ENCODE peak calls at places on chromosome 18, in seven cellular contexts. One of them, this sample, is unnamed. For H3K4me1, the result is how much of the 10 kb centered on the place peaks cover.

GRCh38 chr18:1848716-1849115 is 722.6 kb downstream of the METTL4 start:
- DNase-seq in colonic mucosa: no peak
- DNase-seq in spleen: no peak
- DNase-seq in CD8-positive, alpha-beta T cell: no peak
- DNase-seq in GM23248: no peak
- DNase-seq in heart right ventricle: no peak
- DNase-seq in right lobe of liver: no peak
- DNase-seq in this sample: no peak

GRCh38 chr18:55316615-55317184 is 271.3 kb downstream of the TCF4 start:
- DNase-seq in colonic mucosa: no peak
- DNase-seq in spleen: no peak
- DNase-seq in CD8-positive, alpha-beta T cell: no peak
- DNase-seq in GM23248: peak
- DNase-seq in heart right ventricle: no peak
- DNase-seq in right lobe of liver: no peak
- DNase-seq in this sample: no peak

GRCh38 chr18:38368886-38369285 is 803.3 kb upstream of the CELF4 start:
- DNase-seq in colonic mucosa: no peak
- DNase-seq in spleen: no peak
- DNase-seq in CD8-positive, alpha-beta T cell: no peak
- DNase-seq in GM23248: no peak
- DNase-seq in heart right ventricle: no peak
- DNase-seq in right lobe of liver: no peak
- DNase-seq in this sample: no peak

GRCh38 chr18:26091047-26091630 is 726 bp upstream of the SS18 start:
- DNase-seq in colonic mucosa: peak
- DNase-seq in spleen: no peak
- DNase-seq in CD8-positive, alpha-beta T cell: no peak
- DNase-seq in GM23248: peak
- DNase-seq in heart right ventricle: no peak
- DNase-seq in right lobe of liver: peak
- DNase-seq in this sample: peak

GRCh38 chr18:23102498-23103260 is 32.6 kb upstream of the CABLES1 start:
- DNase-seq in colonic mucosa: no peak
- DNase-seq in spleen: peak
- DNase-seq in CD8-positive, alpha-beta T cell: no peak
- DNase-seq in GM23248: no peak
- DNase-seq in heart right ventricle: no peak
- DNase-seq in right lobe of liver: no peak
- DNase-seq in this sample: no peak

GRCh38 chr18:53566622-53567021 is 657.8 kb downstream of the MBD2 start:
- DNase-seq in colonic mucosa: no peak
- DNase-seq in spleen: no peak
- DNase-seq in CD8-positive, alpha-beta T cell: no peak
- DNase-seq in GM23248: no peak
- DNase-seq in heart right ventricle: no peak
- DNase-seq in right lobe of liver: no peak
- DNase-seq in this sample: no peak

GRCh38 chr18:36758623-36759022 is 70.2 kb downstream of the TPGS2 start:
- DNase-seq in colonic mucosa: no peak
- DNase-seq in spleen: no peak
- DNase-seq in CD8-positive, alpha-beta T cell: no peak
- DNase-seq in GM23248: no peak
- DNase-seq in heart right ventricle: no peak
- DNase-seq in right lobe of liver: no peak
- DNase-seq in this sample: no peak

GRCh38 chr18:7524786-7525185 is 42.3 kb upstream of the PTPRM start:
- DNase-seq in colonic mucosa: no peak
- DNase-seq in spleen: no peak
- DNase-seq in CD8-positive, alpha-beta T cell: no peak
- DNase-seq in GM23248: peak
- DNase-seq in heart right ventricle: no peak
- DNase-seq in right lobe of liver: no peak
- DNase-seq in this sample: no peak

GRCh38 chr18:37889963-37890362 is 324.4 kb upstream of the CELF4 start:
- DNase-seq in colonic mucosa: no peak
- DNase-seq in spleen: no peak
- DNase-seq in CD8-positive, alpha-beta T cell: no peak
- DNase-seq in GM23248: no peak
- DNase-seq in heart right ventricle: no peak
- DNase-seq in right lobe of liver: no peak
- DNase-seq in this sample: no peak

GRCh38 chr18:50816767-50817166 is 3.0 kb downstream of the MRO start:
- DNase-seq in colonic mucosa: no peak
- DNase-seq in spleen: no peak
- DNase-seq in CD8-positive, alpha-beta T cell: no peak
- DNase-seq in GM23248: no peak
- DNase-seq in heart right ventricle: no peak
- DNase-seq in right lobe of liver: no peak
- DNase-seq in this sample: no peak

GRCh38 chr18:23966909-23967308 is 47.6 kb upstream of the TTC39C start:
- DNase-seq in colonic mucosa: no peak
- DNase-seq in spleen: no peak
- DNase-seq in CD8-positive, alpha-beta T cell: no peak
- DNase-seq in GM23248: no peak
- DNase-seq in heart right ventricle: no peak
- DNase-seq in right lobe of liver: no peak
- DNase-seq in this sample: no peak

GRCh38 chr18:5455644-5456043 is 88.2 kb downstream of the EPB41L3 start:
- DNase-seq in colonic mucosa: no peak
- DNase-seq in spleen: no peak
- DNase-seq in CD8-positive, alpha-beta T cell: no peak
- DNase-seq in GM23248: no peak
- DNase-seq in heart right ventricle: no peak
- DNase-seq in right lobe of liver: no peak
- DNase-seq in this sample: no peak

GRCh38 chr18:7230646-7231349 is at the start of gene LRRC30:
- DNase-seq in colonic mucosa: no peak
- DNase-seq in spleen: no peak
- DNase-seq in CD8-positive, alpha-beta T cell: no peak
- DNase-seq in GM23248: no peak
- DNase-seq in heart right ventricle: no peak
- DNase-seq in right lobe of liver: no peak
- DNase-seq in this sample: no peak

GRCh38 chr18:39596216-39596615 is 2030.6 kb upstream of the CELF4 start:
- DNase-seq in colonic mucosa: no peak
- DNase-seq in spleen: no peak
- DNase-seq in CD8-positive, alpha-beta T cell: no peak
- DNase-seq in GM23248: peak
- DNase-seq in heart right ventricle: no peak
- DNase-seq in right lobe of liver: no peak
- DNase-seq in this sample: no peak

GRCh38 chr18:43571078-43571689 is 293.9 kb upstream of the SYT4 start:
- DNase-seq in colonic mucosa: peak
- DNase-seq in spleen: no peak
- DNase-seq in CD8-positive, alpha-beta T cell: no peak
- DNase-seq in GM23248: peak
- DNase-seq in heart right ventricle: peak
- DNase-seq in right lobe of liver: no peak
- DNase-seq in this sample: no peak

GRCh38 chr18:23936371-23936958 is 78.1 kb upstream of the TTC39C start:
- DNase-seq in colonic mucosa: no peak
- DNase-seq in spleen: no peak
- DNase-seq in CD8-positive, alpha-beta T cell: no peak
- DNase-seq in GM23248: no peak
- DNase-seq in heart right ventricle: no peak
- DNase-seq in right lobe of liver: no peak
- DNase-seq in this sample: no peak

GRCh38 chr18:13801260-13801601 is 22.7 kb upstream of the MC5R start:
- DNase-seq in colonic mucosa: no peak
- DNase-seq in spleen: no peak
- DNase-seq in CD8-positive, alpha-beta T cell: no peak
- DNase-seq in GM23248: no peak
- DNase-seq in heart right ventricle: no peak
- DNase-seq in right lobe of liver: no peak
- DNase-seq in this sample: no peak
- H3K4me3 ChIP-seq in colonic mucosa: no peak
- H3K4me3 ChIP-seq in spleen: peak
- H3K4me3 ChIP-seq in CD8-positive, alpha-beta T cell: no peak
- H3K4me3 ChIP-seq in GM23248: peak
- H3K4me3 ChIP-seq in heart right ventricle: no peak
- H3K4me3 ChIP-seq in right lobe of liver: peak
- H3K4me3 ChIP-seq in this sample: peak

GRCh38 chr18:58271770-58272169 is 227.7 kb downstream of the NEDD4L start:
- DNase-seq in colonic mucosa: no peak
- DNase-seq in spleen: no peak
- DNase-seq in CD8-positive, alpha-beta T cell: no peak
- DNase-seq in GM23248: no peak
- DNase-seq in heart right ventricle: no peak
- DNase-seq in right lobe of liver: no peak
- DNase-seq in this sample: no peak

GRCh38 chr18:58269931-58270330 is 225.9 kb downstream of the NEDD4L start:
- DNase-seq in colonic mucosa: no peak
- DNase-seq in spleen: no peak
- DNase-seq in CD8-positive, alpha-beta T cell: no peak
- DNase-seq in GM23248: no peak
- DNase-seq in heart right ventricle: no peak
- DNase-seq in right lobe of liver: no peak
- DNase-seq in this sample: no peak

GRCh38 chr18:58272209-58272608 is 228.2 kb downstream of the NEDD4L start:
- DNase-seq in colonic mucosa: no peak
- DNase-seq in spleen: no peak
- DNase-seq in CD8-positive, alpha-beta T cell: no peak
- DNase-seq in GM23248: no peak
- DNase-seq in heart right ventricle: no peak
- DNase-seq in right lobe of liver: no peak
- DNase-seq in this sample: no peak

GRCh38 chr18:58268849-58269248 is 224.8 kb downstream of the NEDD4L start:
- DNase-seq in colonic mucosa: no peak
- DNase-seq in spleen: no peak
- DNase-seq in CD8-positive, alpha-beta T cell: no peak
- DNase-seq in GM23248: peak
- DNase-seq in heart right ventricle: no peak
- DNase-seq in right lobe of liver: no peak
- DNase-seq in this sample: no peak

GRCh38 chr18:58270396-58270795 is 226.4 kb downstream of the NEDD4L start:
- DNase-seq in colonic mucosa: no peak
- DNase-seq in spleen: no peak
- DNase-seq in CD8-positive, alpha-beta T cell: no peak
- DNase-seq in GM23248: no peak
- DNase-seq in heart right ventricle: no peak
- DNase-seq in right lobe of liver: no peak
- DNase-seq in this sample: no peak
- H3K4me1 ChIP-seq in colonic mucosa: under half
- H3K4me1 ChIP-seq in spleen: under half
- H3K4me1 ChIP-seq in CD8-positive, alpha-beta T cell: under half
- H3K4me1 ChIP-seq in GM23248: under half
- H3K4me1 ChIP-seq in heart right ventricle: under half
- H3K4me1 ChIP-seq in right lobe of liver: under half
- H3K4me1 ChIP-seq in this sample: under half

DNA sequence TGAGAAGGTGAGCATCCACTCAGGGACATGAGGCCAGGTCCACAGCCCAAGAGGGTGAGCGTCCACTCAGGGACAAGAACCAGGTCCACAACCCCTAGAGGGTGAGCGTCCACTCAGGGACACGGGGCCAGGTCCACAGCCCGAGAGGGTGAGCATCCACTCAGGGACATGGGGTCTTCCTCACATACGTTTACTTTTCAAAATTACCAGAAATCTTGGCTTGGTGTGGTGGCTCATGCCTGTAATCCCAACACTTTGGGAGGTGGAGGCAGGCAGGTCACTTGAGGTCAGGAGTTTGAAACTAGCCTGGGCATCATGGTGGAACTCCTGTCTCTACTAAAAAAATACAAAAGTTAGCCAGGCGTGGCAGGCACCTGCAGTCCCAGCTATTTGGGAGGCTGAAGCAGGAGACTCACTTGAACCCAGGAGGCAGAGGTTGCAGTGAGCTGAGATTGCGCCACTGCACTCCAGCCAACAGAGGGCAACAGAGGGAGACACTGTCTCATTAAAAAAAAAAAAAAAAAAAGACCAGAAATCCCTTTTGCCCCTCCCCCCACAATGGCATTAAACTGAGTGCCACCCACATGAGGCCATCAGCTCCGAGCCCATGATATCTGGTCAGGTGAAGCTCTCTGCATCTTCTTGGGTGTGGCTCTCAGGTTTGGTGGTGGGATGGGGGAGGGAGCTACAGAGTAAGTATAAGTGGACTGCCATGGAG is 9.0 kb upstream of the MBP start:
- DNase-seq in colonic mucosa: no peak
- DNase-seq in spleen: no peak
- DNase-seq in CD8-positive, alpha-beta T cell: no peak
- DNase-seq in GM23248: no peak
- DNase-seq in heart right ventricle: no peak
- DNase-seq in right lobe of liver: no peak
- DNase-seq in this sample: no peak
- H3K27ac ChIP-seq in colonic mucosa: no peak
- H3K27ac ChIP-seq in spleen: no peak
- H3K27ac ChIP-seq in CD8-positive, alpha-beta T cell: no peak
- H3K27ac ChIP-seq in GM23248: no peak
- H3K27ac ChIP-seq in heart right ventricle: no peak
- H3K27ac ChIP-seq in right lobe of liver: no peak
- H3K27ac ChIP-seq in this sample: no peak

GRCh38 chr18:9449987-9450386 is 25.3 kb upstream of the RALBP1 start:
- DNase-seq in colonic mucosa: no peak
- DNase-seq in spleen: no peak
- DNase-seq in CD8-positive, alpha-beta T cell: no peak
- DNase-seq in GM23248: no peak
- DNase-seq in heart right ventricle: no peak
- DNase-seq in right lobe of liver: no peak
- DNase-seq in this sample: no peak

GRCh38 chr18:9455718-9456511 is 19.4 kb upstream of the RALBP1 start:
- DNase-seq in colonic mucosa: no peak
- DNase-seq in spleen: no peak
- DNase-seq in CD8-positive, alpha-beta T cell: no peak
- DNase-seq in GM23248: no peak
- DNase-seq in heart right ventricle: no peak
- DNase-seq in right lobe of liver: no peak
- DNase-seq in this sample: no peak

GRCh38 chr18:9449580-9449979 is 25.7 kb upstream of the RALBP1 start:
- DNase-seq in colonic mucosa: no peak
- DNase-seq in spleen: no peak
- DNase-seq in CD8-positive, alpha-beta T cell: no peak
- DNase-seq in GM23248: no peak
- DNase-seq in heart right ventricle: no peak
- DNase-seq in right lobe of liver: no peak
- DNase-seq in this sample: no peak

GRCh38 chr18:9453273-9453672 is 22.0 kb upstream of the RALBP1 start:
- DNase-seq in colonic mucosa: no peak
- DNase-seq in spleen: no peak
- DNase-seq in CD8-positive, alpha-beta T cell: no peak
- DNase-seq in GM23248: no peak
- DNase-seq in heart right ventricle: no peak
- DNase-seq in right lobe of liver: no peak
- DNase-seq in this sample: no peak

GRCh38 chr18:9454061-9454703 is 21.1 kb upstream of the RALBP1 start:
- DNase-seq in colonic mucosa: no peak
- DNase-seq in spleen: no peak
- DNase-seq in CD8-positive, alpha-beta T cell: no peak
- DNase-seq in GM23248: peak
- DNase-seq in heart right ventricle: no peak
- DNase-seq in right lobe of liver: no peak
- DNase-seq in this sample: no peak
- H3K4me3 ChIP-seq in colonic mucosa: no peak
- H3K4me3 ChIP-seq in spleen: no peak
- H3K4me3 ChIP-seq in CD8-positive, alpha-beta T cell: no peak
- H3K4me3 ChIP-seq in GM23248: no peak
- H3K4me3 ChIP-seq in heart right ventricle: no peak
- H3K4me3 ChIP-seq in right lobe of liver: no peak
- H3K4me3 ChIP-seq in this sample: no peak